ENCODE peak calls at places on chromosomes 5 and 9, in seven cellular contexts. Q, P, T, S, K, H and R are unnamed samples.

GRCh38 chr5:127068771-127069330 is 4.5 kb downstream of the C5orf63 start:
- DNase-seq in Q (no peak), P (peak; percentile 83), T (no peak), S (no peak), K (no peak), H (peak; percentile 90), R (peak; percentile 74)

GRCh38 chr9:17614929-17615328 is 36.1 kb downstream of the SH3GL2 start:
- DNase-seq in Q (no peak), P (no peak), T (no peak), S (no peak), K (no peak), H (no peak), R (no peak)

GRCh38 chr5:66881475-66882161 is 285.4 kb downstream of the MAST4 start:
- DNase-seq in Q (peak; percentile 63), P (peak; percentile 28), T (no peak), S (no peak), K (no peak), H (peak; percentile 66), R (no peak)

GRCh38 chr5:637581-638450 is 25.7 kb downstream of the CEP72 start:
- DNase-seq in Q (no peak), P (no peak), T (no peak), S (no peak), K (no peak), H (no peak), R (no peak)

GRCh38 chr5:72438141-72438540 is 69.1 kb downstream of the ZNF366 start:
- DNase-seq in Q (no peak), P (peak; percentile 39), T (no peak), S (no peak), K (no peak), H (no peak), R (no peak)

GRCh38 chr5:107418902-107419301 is 251.8 kb downstream of the EFNA5 start:
- DNase-seq in Q (no peak), P (no peak), T (no peak), S (no peak), K (no peak), H (no peak), R (no peak)

GRCh38 chr9:103707181-103707580 is 386.9 kb upstream of the SMC2 start:
- DNase-seq in Q (no peak), P (no peak), T (no peak), S (no peak), K (no peak), H (no peak), R (no peak)

GRCh38 chr5:43348964-43349363 is 35.8 kb upstream of the HMGCS1 start:
- DNase-seq in Q (no peak), P (no peak), T (no peak), S (no peak), K (no peak), H (no peak), R (no peak)

DNA sequence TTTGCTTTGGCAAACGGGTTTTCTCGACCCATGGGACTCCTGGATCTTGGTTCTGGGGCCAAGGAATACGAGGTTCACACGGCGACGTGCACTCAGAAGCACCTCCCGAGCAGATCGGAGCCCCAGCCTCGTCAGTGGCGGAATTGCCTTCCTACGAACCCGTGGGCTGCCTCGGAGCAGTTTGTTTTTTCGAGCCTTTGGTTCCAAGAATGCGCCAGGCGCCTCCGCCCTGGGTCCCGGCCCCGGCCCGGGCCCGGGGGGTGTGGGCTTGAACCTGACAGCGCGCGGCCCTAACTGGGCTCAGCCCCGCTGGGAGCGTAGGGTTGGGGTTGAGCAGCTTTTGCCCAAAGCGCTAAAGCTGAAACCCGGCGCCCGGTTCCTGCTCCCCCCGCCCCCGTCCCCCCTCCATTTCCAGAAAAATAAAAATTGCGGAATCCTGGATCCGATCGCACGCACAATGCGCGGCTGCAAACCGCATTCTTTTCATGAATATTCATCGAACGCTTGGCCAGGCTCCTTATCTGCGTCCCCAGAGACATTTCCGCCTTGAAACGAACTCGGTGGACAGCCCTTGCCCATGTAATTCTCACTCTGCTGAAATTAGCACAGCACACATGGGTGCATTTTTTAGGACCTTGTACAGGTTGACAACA is 1.0 kb downstream of the BASP1 start:
- DNase-seq in Q (peak; percentile 30), P (peak; percentile 74), T (peak; percentile 70), S (peak; percentile 44), K (peak; percentile 26), H (peak; percentile 90), R (peak; percentile 69)
- H3K4me3 ChIP-seq in Q (peak overlapping the region; percentile 22), P (peak overlapping the region; percentile 89), T (peak overlapping the region; percentile 80), S (peak overlapping the region; percentile 66), K (peak overlapping the region; percentile 50), H (peak overlapping the region; percentile 92), R (peak overlapping the region; percentile 74)

GRCh38 chr5:131252824-131253171 is 11.1 kb upstream of the CDC42SE2 start:
- DNase-seq in Q (peak; percentile 33), P (no peak), T (no peak), S (no peak), K (peak; percentile 29), H (no peak), R (no peak)
- H3K4me3 ChIP-seq in Q (no peak overlapping the region), P (no peak overlapping the region), T (no peak overlapping the region), S (no peak overlapping the region), K (no peak overlapping the region), H (no peak overlapping the region), R (no peak overlapping the region)

GRCh38 chr5:57171818-57172465 is 1.9 kb upstream of the GPBP1 start:
- DNase-seq in Q (no peak), P (peak; percentile 42), T (no peak), S (no peak), K (no peak), H (no peak), R (peak; percentile 11)
- H3K4me3 ChIP-seq in Q (peak overlapping the region; percentile 45), P (peak overlapping the region; percentile 67), T (peak overlapping the region; percentile 96), S (peak overlapping the region; percentile 86), K (peak overlapping the region; percentile 91), H (peak overlapping the region; percentile 79), R (peak overlapping the region; percentile 100)

DNA sequence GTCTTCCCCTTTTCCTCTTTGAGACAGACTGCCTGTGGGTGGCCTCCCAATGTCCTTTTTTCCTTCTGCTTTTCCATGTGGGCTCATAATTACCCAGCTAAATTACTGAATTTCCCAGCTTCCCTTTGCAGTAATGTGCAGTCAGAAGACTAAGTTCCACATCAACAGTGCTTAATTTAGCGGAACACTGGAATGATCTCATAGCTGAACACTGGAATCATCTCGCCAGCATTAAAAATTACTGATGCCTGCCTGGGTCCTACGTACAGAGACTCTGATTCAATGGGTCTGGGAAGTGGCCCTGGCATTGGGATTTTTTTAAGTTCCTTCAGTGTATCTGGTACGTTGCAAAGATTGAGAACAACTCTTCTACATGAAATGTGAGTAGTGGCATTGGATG is 84.3 kb downstream of the DNAH5 start:
- DNase-seq in Q (no peak), P (no peak), T (no peak), S (no peak), K (no peak), H (no peak), R (no peak)
- H3K4me3 ChIP-seq in Q (no peak overlapping the region), P (no peak overlapping the region), T (no peak overlapping the region), S (no peak overlapping the region), K (no peak overlapping the region), H (no peak overlapping the region), R (no peak overlapping the region)

DNA sequence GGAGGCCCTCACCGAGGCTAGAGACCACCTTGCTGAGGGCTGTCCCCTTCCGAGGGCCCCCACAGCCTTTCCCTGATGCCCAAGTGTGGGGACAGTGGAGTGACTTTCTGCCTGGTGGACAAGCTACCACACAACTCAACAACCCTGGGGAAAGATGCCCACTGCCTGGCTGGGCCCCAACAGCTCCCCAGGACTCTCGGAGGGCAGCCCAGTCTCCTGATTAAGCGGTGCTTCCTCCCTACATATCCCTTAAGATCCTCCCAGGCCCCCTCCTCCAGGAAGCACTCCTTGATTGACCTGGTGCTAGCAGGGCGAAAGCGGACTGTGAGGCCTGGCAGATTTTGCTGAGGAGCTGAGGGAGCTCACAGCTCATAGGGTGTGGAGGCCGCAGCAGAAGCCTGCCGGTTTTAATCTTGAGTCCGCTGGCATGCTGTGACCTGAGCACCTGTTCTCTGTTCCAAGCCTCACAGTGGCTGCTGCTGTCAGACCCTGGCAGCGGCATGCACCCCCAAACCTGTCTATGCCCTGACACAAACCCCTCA is 2.2 kb downstream of the NSMF start:
- DNase-seq in Q (no peak), P (no peak), T (no peak), S (peak; percentile 39), K (no peak), H (no peak), R (no peak)
- H3K4me3 ChIP-seq in Q (no peak overlapping the region), P (no peak overlapping the region), T (no peak overlapping the region), S (peak overlapping the region; percentile 80), K (no peak overlapping the region), H (no peak overlapping the region), R (no peak overlapping the region)

GRCh38 chr5:8714197-8714596 is 831.7 kb downstream of the SEMA5A start:
- DNase-seq in Q (no peak), P (no peak), T (no peak), S (no peak), K (no peak), H (no peak), R (no peak)
- H3K4me3 ChIP-seq in Q (no peak overlapping the region), P (no peak overlapping the region), T (no peak overlapping the region), S (no peak overlapping the region), K (no peak overlapping the region), H (no peak overlapping the region), R (no peak overlapping the region)

DNA sequence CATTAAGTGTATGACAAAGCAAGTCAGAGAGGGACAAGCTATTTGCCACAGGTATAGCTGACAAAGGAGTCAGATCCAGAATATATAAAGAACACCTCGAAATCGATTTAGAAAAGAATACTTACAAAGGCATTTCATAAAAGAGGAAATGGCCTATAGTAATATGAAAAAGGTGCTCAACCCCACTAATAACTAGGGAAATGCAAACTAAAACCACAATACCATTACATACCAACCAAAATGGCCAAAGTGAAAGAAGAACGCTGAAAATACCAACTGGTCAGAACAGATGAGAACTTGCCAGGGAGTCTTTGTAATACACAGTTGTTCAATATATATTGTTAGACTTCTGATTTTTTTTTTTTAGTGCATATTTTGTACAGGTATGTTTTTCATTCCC is 152.9 kb downstream of the CDC42SE2 start:
- DNase-seq in Q (no peak), P (no peak), T (no peak), S (no peak), K (no peak), H (no peak), R (no peak)
- H3K4me3 ChIP-seq in Q (no peak overlapping the region), P (no peak overlapping the region), T (no peak overlapping the region), S (no peak overlapping the region), K (no peak overlapping the region), H (no peak overlapping the region), R (no peak overlapping the region)

DNA sequence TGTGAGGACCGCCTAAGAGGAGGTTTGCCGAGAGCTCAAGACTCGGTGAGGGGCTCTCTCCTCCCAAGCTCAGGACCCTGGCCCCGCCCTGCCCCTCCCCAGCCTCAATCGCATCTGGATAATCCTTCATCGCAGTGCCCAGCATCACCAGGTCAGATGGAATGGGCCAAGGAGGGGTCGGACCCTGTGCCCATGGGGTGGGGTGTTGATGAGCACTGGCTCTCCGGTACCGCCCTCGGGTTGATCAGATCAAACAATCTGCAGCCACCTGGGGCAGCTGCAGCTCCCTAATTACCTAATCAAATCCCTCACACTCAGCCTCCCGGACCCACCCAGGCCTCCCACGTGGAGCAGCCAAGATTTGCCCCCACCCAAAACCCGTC is 24.4 kb upstream of the TDRD7 start:
- DNase-seq in Q (no peak), P (no peak), T (no peak), S (no peak), K (no peak), H (no peak), R (no peak)
- H3K4me3 ChIP-seq in Q (no peak overlapping the region), P (no peak overlapping the region), T (peak overlapping the region; percentile 17), S (peak overlapping the region; percentile 26), K (no peak overlapping the region), H (no peak overlapping the region), R (no peak overlapping the region)